ENCODE peak calls at places on chromosomes 5 and 9, in seven cellular contexts. One of them, this sample, is unnamed.

GRCh38 chr5:143134269-143134668 is 269.2 kb downstream of the NR3C1 start:
- DNase-seq in HTR-8/SVneo: no peak
- DNase-seq in substantia nigra: no peak
- DNase-seq in sigmoid colon: no peak
- DNase-seq in adrenal gland: no peak
- DNase-seq in effector CD4-positive, alpha-beta T cell: no peak
- DNase-seq in NCI-H1436: no peak
- DNase-seq in this sample: peak; percentile 52

GRCh38 chr9:6944093-6944551 is 186.3 kb downstream of the KDM4C start:
- DNase-seq in HTR-8/SVneo: no peak
- DNase-seq in substantia nigra: no peak
- DNase-seq in sigmoid colon: no peak
- DNase-seq in adrenal gland: no peak
- DNase-seq in effector CD4-positive, alpha-beta T cell: no peak
- DNase-seq in NCI-H1436: no peak
- DNase-seq in this sample: peak; percentile 82

GRCh38 chr9:27460225-27461023 is 63.7 kb upstream of the IFNK start:
- DNase-seq in HTR-8/SVneo: peak; percentile 21
- DNase-seq in substantia nigra: no peak
- DNase-seq in sigmoid colon: no peak
- DNase-seq in adrenal gland: no peak
- DNase-seq in effector CD4-positive, alpha-beta T cell: no peak
- DNase-seq in NCI-H1436: no peak
- DNase-seq in this sample: no peak

GRCh38 chr9:92973700-92974099 is 26.4 kb downstream of the FGD3 start:
- DNase-seq in HTR-8/SVneo: no peak
- DNase-seq in substantia nigra: no peak
- DNase-seq in sigmoid colon: no peak
- DNase-seq in adrenal gland: no peak
- DNase-seq in effector CD4-positive, alpha-beta T cell: no peak
- DNase-seq in NCI-H1436: no peak
- DNase-seq in this sample: no peak

GRCh38 chr9:212265-212664 is 2.4 kb upstream of the DOCK8 start:
- DNase-seq in HTR-8/SVneo: no peak
- DNase-seq in substantia nigra: no peak
- DNase-seq in sigmoid colon: no peak
- DNase-seq in adrenal gland: no peak
- DNase-seq in effector CD4-positive, alpha-beta T cell: no peak
- DNase-seq in NCI-H1436: no peak
- DNase-seq in this sample: no peak

GRCh38 chr5:149550608-149551226 is 522 bp downstream of the CSNK1A1 start:
- DNase-seq in HTR-8/SVneo: no peak
- DNase-seq in substantia nigra: no peak
- DNase-seq in sigmoid colon: peak; percentile 77
- DNase-seq in adrenal gland: peak; percentile 49
- DNase-seq in effector CD4-positive, alpha-beta T cell: no peak
- DNase-seq in NCI-H1436: no peak
- DNase-seq in this sample: no peak

GRCh38 chr5:168273056-168273980 is 18.1 kb upstream of the WWC1 start:
- DNase-seq in HTR-8/SVneo: no peak
- DNase-seq in substantia nigra: no peak
- DNase-seq in sigmoid colon: no peak
- DNase-seq in adrenal gland: no peak
- DNase-seq in effector CD4-positive, alpha-beta T cell: no peak
- DNase-seq in NCI-H1436: no peak
- DNase-seq in this sample: no peak

GRCh38 chr5:31193026-31193425 is 460 bp upstream of the CDH6 start:
- DNase-seq in HTR-8/SVneo: no peak
- DNase-seq in substantia nigra: no peak
- DNase-seq in sigmoid colon: no peak
- DNase-seq in adrenal gland: no peak
- DNase-seq in effector CD4-positive, alpha-beta T cell: no peak
- DNase-seq in NCI-H1436: no peak
- DNase-seq in this sample: no peak

GRCh38 chr5:34450338-34450737 is 205.8 kb upstream of the RAI14 start:
- DNase-seq in HTR-8/SVneo: no peak
- DNase-seq in substantia nigra: no peak
- DNase-seq in sigmoid colon: no peak
- DNase-seq in adrenal gland: no peak
- DNase-seq in effector CD4-positive, alpha-beta T cell: no peak
- DNase-seq in NCI-H1436: no peak
- DNase-seq in this sample: no peak

GRCh38 chr9:127449332-127449966 is 1.8 kb downstream of the RPL12 start:
- DNase-seq in HTR-8/SVneo: no peak
- DNase-seq in substantia nigra: no peak
- DNase-seq in sigmoid colon: no peak
- DNase-seq in adrenal gland: no peak
- DNase-seq in effector CD4-positive, alpha-beta T cell: no peak
- DNase-seq in NCI-H1436: no peak
- DNase-seq in this sample: peak; percentile 18

GRCh38 chr9:84371737-84372136 is 31.2 kb upstream of the SLC28A3 start:
- DNase-seq in HTR-8/SVneo: peak; percentile 63
- DNase-seq in substantia nigra: no peak
- DNase-seq in sigmoid colon: no peak
- DNase-seq in adrenal gland: no peak
- DNase-seq in effector CD4-positive, alpha-beta T cell: no peak
- DNase-seq in NCI-H1436: no peak
- DNase-seq in this sample: peak; percentile 91

GRCh38 chr9:5917273-5917672 is 26.6 kb downstream of the MLANA start:
- DNase-seq in HTR-8/SVneo: no peak
- DNase-seq in substantia nigra: no peak
- DNase-seq in sigmoid colon: no peak
- DNase-seq in adrenal gland: no peak
- DNase-seq in effector CD4-positive, alpha-beta T cell: no peak
- DNase-seq in NCI-H1436: no peak
- DNase-seq in this sample: no peak

GRCh38 chr9:123957731-123958130 is 27.8 kb upstream of the DENND1A start:
- DNase-seq in HTR-8/SVneo: no peak
- DNase-seq in substantia nigra: no peak
- DNase-seq in sigmoid colon: no peak
- DNase-seq in adrenal gland: no peak
- DNase-seq in effector CD4-positive, alpha-beta T cell: no peak
- DNase-seq in NCI-H1436: no peak
- DNase-seq in this sample: no peak

GRCh38 chr5:174329738-174330137 is 284.2 kb downstream of the NSG2 start:
- DNase-seq in HTR-8/SVneo: no peak
- DNase-seq in substantia nigra: no peak
- DNase-seq in sigmoid colon: no peak
- DNase-seq in adrenal gland: no peak
- DNase-seq in effector CD4-positive, alpha-beta T cell: no peak
- DNase-seq in NCI-H1436: no peak
- DNase-seq in this sample: peak; percentile 50

GRCh38 chr5:168592014-168592368 is 12.8 kb upstream of the PANK3 start:
- DNase-seq in HTR-8/SVneo: no peak
- DNase-seq in substantia nigra: no peak
- DNase-seq in sigmoid colon: no peak
- DNase-seq in adrenal gland: peak; percentile 65
- DNase-seq in effector CD4-positive, alpha-beta T cell: no peak
- DNase-seq in NCI-H1436: no peak
- DNase-seq in this sample: peak; percentile 68

GRCh38 chr5:163682226-163682625 is 176.8 kb downstream of the MAT2B start:
- DNase-seq in HTR-8/SVneo: no peak
- DNase-seq in substantia nigra: no peak
- DNase-seq in sigmoid colon: no peak
- DNase-seq in adrenal gland: no peak
- DNase-seq in effector CD4-positive, alpha-beta T cell: no peak
- DNase-seq in NCI-H1436: no peak
- DNase-seq in this sample: peak; percentile 8

GRCh38 chr9:18689881-18690280 is 215.9 kb downstream of the ADAMTSL1 start:
- DNase-seq in HTR-8/SVneo: no peak
- DNase-seq in substantia nigra: no peak
- DNase-seq in sigmoid colon: no peak
- DNase-seq in adrenal gland: no peak
- DNase-seq in effector CD4-positive, alpha-beta T cell: no peak
- DNase-seq in NCI-H1436: no peak
- DNase-seq in this sample: no peak

GRCh38 chr9:92097997-92098482 is 17.2 kb downstream of the SPTLC1 start:
- DNase-seq in HTR-8/SVneo: no peak
- DNase-seq in substantia nigra: peak; percentile 74
- DNase-seq in sigmoid colon: peak; percentile 94
- DNase-seq in adrenal gland: peak; percentile 76
- DNase-seq in effector CD4-positive, alpha-beta T cell: no peak
- DNase-seq in NCI-H1436: no peak
- DNase-seq in this sample: peak; percentile 81

GRCh38 chr9:1050125-1050895 is at the start of gene DMRT2:
- DNase-seq in HTR-8/SVneo: no peak
- DNase-seq in substantia nigra: peak; percentile 91
- DNase-seq in sigmoid colon: peak; percentile 89
- DNase-seq in adrenal gland: peak; percentile 59
- DNase-seq in effector CD4-positive, alpha-beta T cell: no peak
- DNase-seq in NCI-H1436: peak; percentile 30
- DNase-seq in this sample: peak; percentile 25

GRCh38 chr5:138128344-138128743 is 10.9 kb downstream of the NME5 start:
- DNase-seq in HTR-8/SVneo: no peak
- DNase-seq in substantia nigra: no peak
- DNase-seq in sigmoid colon: no peak
- DNase-seq in adrenal gland: no peak
- DNase-seq in effector CD4-positive, alpha-beta T cell: no peak
- DNase-seq in NCI-H1436: no peak
- DNase-seq in this sample: no peak

GRCh38 chr5:74259572-74259971 is 381.0 kb downstream of the ENC1 start:
- DNase-seq in HTR-8/SVneo: no peak
- DNase-seq in substantia nigra: no peak
- DNase-seq in sigmoid colon: no peak
- DNase-seq in adrenal gland: no peak
- DNase-seq in effector CD4-positive, alpha-beta T cell: no peak
- DNase-seq in NCI-H1436: no peak
- DNase-seq in this sample: no peak

GRCh38 chr9:136311433-136312375 is 7.8 kb upstream of the CCDC187 start:
- DNase-seq in HTR-8/SVneo: no peak
- DNase-seq in substantia nigra: no peak
- DNase-seq in sigmoid colon: no peak
- DNase-seq in adrenal gland: no peak
- DNase-seq in effector CD4-positive, alpha-beta T cell: no peak
- DNase-seq in NCI-H1436: peak; percentile 77
- DNase-seq in this sample: no peak

GRCh38 chr9:6247266-6247665 is 31.7 kb downstream of the IL33 start:
- DNase-seq in HTR-8/SVneo: no peak
- DNase-seq in substantia nigra: no peak
- DNase-seq in sigmoid colon: no peak
- DNase-seq in adrenal gland: no peak
- DNase-seq in effector CD4-positive, alpha-beta T cell: no peak
- DNase-seq in NCI-H1436: no peak
- DNase-seq in this sample: peak; percentile 18

GRCh38 chr5:62450259-62450658 is 37.7 kb downstream of the IPO11 start:
- DNase-seq in HTR-8/SVneo: no peak
- DNase-seq in substantia nigra: no peak
- DNase-seq in sigmoid colon: no peak
- DNase-seq in adrenal gland: no peak
- DNase-seq in effector CD4-positive, alpha-beta T cell: no peak
- DNase-seq in NCI-H1436: no peak
- DNase-seq in this sample: peak; percentile 40

GRCh38 chr9:131675437-131676022 is 64.3 kb downstream of the RAPGEF1 start:
- DNase-seq in HTR-8/SVneo: no peak
- DNase-seq in substantia nigra: no peak
- DNase-seq in sigmoid colon: no peak
- DNase-seq in adrenal gland: no peak
- DNase-seq in effector CD4-positive, alpha-beta T cell: no peak
- DNase-seq in NCI-H1436: no peak
- DNase-seq in this sample: no peak